ENCODE peak calls at places on chromosomes 5 and 9, in six cellular contexts. M, B, N, O, Z and I are unnamed samples.

GRCh38 chr5:151065609-151066008 is 15.2 kb downstream of the TNIP1 start:
- DNase-seq in N (no peak), M (no peak), Z (no peak), B (no peak), O (no peak), I (no peak)

GRCh38 chr9:70292253-70292652 is 33.5 kb downstream of the SMC5 start:
- DNase-seq in O (no peak), Z (no peak), M (no peak), B (no peak), N (no peak), I (no peak)

GRCh38 chr5:176396330-176396729 is 7.8 kb downstream of the HIGD2A start:
- DNase-seq in N (peak; percentile 37), Z (no peak), M (peak; percentile 31), B (no peak), O (no peak), I (no peak)

GRCh38 chr9:95167998-95168397 is 149.5 kb downstream of the FANCC start:
- DNase-seq in N (no peak), O (peak; percentile 70), Z (peak; percentile 45), M (peak; percentile 97), B (no peak), I (peak; percentile 62)

GRCh38 chr5:124297826-124298225 is 448.6 kb downstream of the ZNF608 start:
- DNase-seq in O (no peak), B (no peak), Z (no peak), M (no peak), N (no peak), I (no peak)

GRCh38 chr5:127766556-127767335 is 63.6 kb downstream of the CCDC192 start:
- DNase-seq in M (peak; percentile 24), O (no peak), Z (no peak), N (no peak), B (no peak), I (no peak)

GRCh38 chr5:14171091-14171490 is 27.9 kb downstream of the TRIO start:
- DNase-seq in M (peak; percentile 74), O (no peak), N (no peak), Z (no peak), B (no peak), I (no peak)

GRCh38 chr9:105901514-105902109 is 207.3 kb downstream of the TMEM38B start:
- DNase-seq in O (peak; percentile 52), M (peak; percentile 3), Z (no peak), N (no peak), B (peak; percentile 68), I (no peak)

GRCh38 chr5:66882592-66883227 is 286.5 kb downstream of the MAST4 start:
- DNase-seq in N (no peak), Z (no peak), B (no peak), O (no peak), M (peak; percentile 72), I (no peak)